ENCODE peak calls at places on chromosomes 2 and 18, in nine cellular contexts. B is hippocampal formation; A is foreskin fibroblast; Z is ACHN; X is RWPE1; O is suprapubic skin; I is ovary; K is stimulated activated CD4-positive, alpha-beta T cell treated with anti-CD3 and anti-CD28 coated beads, Interleukin-4, amount 100 ng/mL, for 4 hours; T is aorta. E is an unnamed sample.
A peak's percentile ranks its signal among the peaks of the same experiment; 100 is the strongest.

GRCh38 chr2:159185401-159186130 is 100.9 kb downstream of the WDSUB1 start:
- DNase-seq in Z (peak; percentile 99), T (no peak), K (no peak), O (no peak), B (no peak), A (peak; percentile 37), I (no peak), X (peak; percentile 19), E (peak; percentile 41)

GRCh38 chr18:63257453-63257852 is 62.1 kb downstream of the BCL2 start:
- DNase-seq in Z (no peak), I (no peak), A (no peak), T (no peak), B (no peak), O (no peak), K (no peak), X (no peak), E (no peak)

GRCh38 chr2:232889876-232890401 is 19.9 kb downstream of the SNORC start:
- DNase-seq in A (no peak), X (no peak), K (no peak), Z (no peak), O (peak; percentile 58), T (no peak), B (no peak), I (no peak), E (no peak)

GRCh38 chr2:232447638-232448472 is 8.1 kb upstream of the ALPI start:
- DNase-seq in K (no peak), A (no peak), O (peak; percentile 70), T (no peak), X (no peak), B (no peak), Z (no peak), I (no peak), E (no peak)

GRCh38 chr2:85611705-85612587 is at the start of gene C2orf68:
- DNase-seq in Z (peak; percentile 91), X (peak; percentile 88), K (peak; percentile 84), B (peak; percentile 90), T (peak; percentile 97), A (peak; percentile 95), I (peak; percentile 89), O (peak; percentile 97), E (peak; percentile 91)

GRCh38 chr2:43207553-43208300 is 18.7 kb downstream of the ZFP36L2 start:
- DNase-seq in B (no peak), T (no peak), X (no peak), A (no peak), K (no peak), I (no peak), O (no peak), Z (no peak), E (no peak)

GRCh38 chr2:23487735-23488492 is 102.9 kb downstream of the KLHL29 start:
- DNase-seq in B (no peak), T (peak; percentile 58), K (no peak), I (no peak), X (no peak), O (no peak), A (peak; percentile 74), Z (no peak), E (no peak)

GRCh38 chr2:42875880-42876279 is 83.5 kb upstream of the HAAO start:
- DNase-seq in X (no peak), A (no peak), K (no peak), O (no peak), B (no peak), Z (no peak), I (no peak), T (no peak), E (no peak)

GRCh38 chr2:11343626-11344341 is 652 bp downstream of the ROCK2 start:
- DNase-seq in X (peak; percentile 23), T (peak; percentile 84), B (no peak), K (peak; percentile 16), Z (peak; percentile 39), I (peak; percentile 39), O (no peak), A (peak; percentile 50), E (peak; percentile 60)

GRCh38 chr2:149098722-149099121 is 60.2 kb downstream of the LYPD6B start:
- DNase-seq in K (no peak), O (no peak), B (no peak), A (peak; percentile 13), I (no peak), T (no peak), X (no peak), Z (no peak), E (no peak)

GRCh38 chr2:148096012-148096411 is 75.1 kb downstream of the MBD5 start:
- DNase-seq in A (no peak), T (no peak), I (no peak), B (no peak), Z (no peak), K (no peak), X (no peak), O (no peak), E (no peak)

GRCh38 chr18:49026501-49027378 is 76.0 kb upstream of the SMAD7 start:
- DNase-seq in O (peak; percentile 73), B (no peak), Z (no peak), I (no peak), T (no peak), X (no peak), K (no peak), A (no peak), E (no peak)

GRCh38 chr2:220580113-220580512 is 952.7 kb downstream of the SLC4A3 start:
- DNase-seq in T (no peak), X (no peak), B (no peak), I (no peak), O (no peak), A (no peak), Z (no peak), K (no peak), E (no peak)

GRCh38 chr2:226211439-226211838 is 588.2 kb downstream of the IRS1 start:
- DNase-seq in Z (peak; percentile 20), T (no peak), B (no peak), K (no peak), I (no peak), O (no peak), X (no peak), A (peak; percentile 93), E (peak; percentile 17)

GRCh38 chr2:42877936-42878335 is 85.6 kb upstream of the HAAO start:
- DNase-seq in Z (no peak), T (no peak), B (no peak), I (no peak), X (no peak), O (no peak), A (no peak), K (no peak), E (no peak)

GRCh38 chr18:23178661-23179081 is 43.4 kb downstream of the CABLES1 start:
- DNase-seq in K (no peak), Z (no peak), T (no peak), I (no peak), X (no peak), B (no peak), A (no peak), O (no peak), E (no peak)

GRCh38 chr18:23093772-23094171 is 41.5 kb upstream of the CABLES1 start:
- DNase-seq in A (no peak), K (no peak), O (no peak), X (no peak), B (no peak), T (no peak), Z (no peak), I (no peak), E (no peak)

GRCh38 chr18:66457245-66457644 is 146.6 kb downstream of the CDH19 start:
- DNase-seq in K (no peak), B (no peak), Z (no peak), T (no peak), O (no peak), A (no peak), I (no peak), X (no peak), E (no peak)

GRCh38 chr2:168851674-168852320 is 38.4 kb downstream of the SPC25 start:
- DNase-seq in X (peak; percentile 53), T (peak; percentile 72), I (peak; percentile 36), B (no peak), Z (peak; percentile 22), K (no peak), O (no peak), A (peak; percentile 82), E (peak; percentile 82)

GRCh38 chr2:50333501-50334228 is 698.3 kb downstream of the NRXN1 start:
- DNase-seq in O (no peak), Z (no peak), K (no peak), X (no peak), I (no peak), A (no peak), B (no peak), T (no peak), E (no peak)

GRCh38 chr2:55045685-55046221 is 4.5 kb downstream of the RTN4 start:
- DNase-seq in K (no peak), X (no peak), O (no peak), T (no peak), I (no peak), B (no peak), A (no peak), Z (peak; percentile 57), E (no peak)

GRCh38 chr2:188975497-188976102 is 1.4 kb downstream of the COL3A1 start:
- DNase-seq in Z (no peak), A (peak; percentile 94), B (no peak), I (peak; percentile 66), X (no peak), T (no peak), K (no peak), O (no peak), E (peak; percentile 63)

E was measured in MG63.